ENCODE peak calls at places on chromosomes 16 and 17, in ten cellular contexts. One of them, this sample, is unnamed.

GRCh38 chr17:78558181-78558850 is 18.9 kb downstream of the DNAH17 start:
- DNase-seq in transverse colon: no peak
- DNase-seq in tibial nerve: no peak
- DNase-seq in ovary: no peak
- DNase-seq in A549: peak; percentile 71
- DNase-seq in K562: peak; percentile 47
- DNase-seq in stomach: no peak
- DNase-seq in suprapubic skin: no peak
- DNase-seq in H1: no peak
- DNase-seq in sigmoid colon: no peak
- DNase-seq in this sample: no peak

GRCh38 chr17:7484067-7484963 is at the start of gene POLR2A:
- DNase-seq in transverse colon: peak; percentile 99
- DNase-seq in tibial nerve: peak; percentile 96
- DNase-seq in ovary: peak; percentile 99
- DNase-seq in A549: peak; percentile 99
- DNase-seq in K562: peak; percentile 91
- DNase-seq in stomach: peak; percentile 98
- DNase-seq in suprapubic skin: peak; percentile 99
- DNase-seq in H1: peak; percentile 98
- DNase-seq in sigmoid colon: peak; percentile 100
- DNase-seq in this sample: peak; percentile 95

GRCh38 chr16:19722981-19723380 is 4.9 kb downstream of the IQCK start:
- DNase-seq in transverse colon: no peak
- DNase-seq in tibial nerve: no peak
- DNase-seq in ovary: no peak
- DNase-seq in A549: no peak
- DNase-seq in K562: no peak
- DNase-seq in stomach: no peak
- DNase-seq in suprapubic skin: no peak
- DNase-seq in H1: no peak
- DNase-seq in sigmoid colon: no peak
- DNase-seq in this sample: no peak

GRCh38 chr17:79338589-79338988 is 264.0 kb downstream of the ENGASE start:
- DNase-seq in transverse colon: no peak
- DNase-seq in tibial nerve: no peak
- DNase-seq in ovary: no peak
- DNase-seq in A549: peak; percentile 32
- DNase-seq in K562: no peak
- DNase-seq in stomach: no peak
- DNase-seq in suprapubic skin: no peak
- DNase-seq in H1: no peak
- DNase-seq in sigmoid colon: no peak
- DNase-seq in this sample: no peak

GRCh38 chr17:7842950-7843535 is 9.0 kb downstream of the KDM6B start:
- DNase-seq in transverse colon: peak; percentile 75
- DNase-seq in tibial nerve: peak; percentile 55
- DNase-seq in ovary: peak; percentile 82
- DNase-seq in A549: peak; percentile 52
- DNase-seq in K562: no peak
- DNase-seq in stomach: peak; percentile 72
- DNase-seq in suprapubic skin: peak; percentile 94
- DNase-seq in H1: peak; percentile 76
- DNase-seq in sigmoid colon: peak; percentile 92
- DNase-seq in this sample: no peak

GRCh38 chr16:84088695-84089395 is 27.9 kb downstream of the MBTPS1 start:
- DNase-seq in transverse colon: peak; percentile 73
- DNase-seq in tibial nerve: no peak
- DNase-seq in ovary: no peak
- DNase-seq in A549: no peak
- DNase-seq in K562: no peak
- DNase-seq in stomach: peak; percentile 44
- DNase-seq in suprapubic skin: no peak
- DNase-seq in H1: no peak
- DNase-seq in sigmoid colon: no peak
- DNase-seq in this sample: peak; percentile 67

GRCh38 chr16:4323845-4324478 is 8.1 kb downstream of the GLIS2 start:
- DNase-seq in transverse colon: peak; percentile 40
- DNase-seq in tibial nerve: peak; percentile 44
- DNase-seq in ovary: peak; percentile 80
- DNase-seq in A549: peak; percentile 79
- DNase-seq in K562: peak; percentile 56
- DNase-seq in stomach: peak; percentile 72
- DNase-seq in suprapubic skin: no peak
- DNase-seq in H1: peak; percentile 77
- DNase-seq in sigmoid colon: peak; percentile 89
- DNase-seq in this sample: no peak

GRCh38 chr16:54505479-54506247 is 219.1 kb upstream of the IRX3 start:
- DNase-seq in transverse colon: no peak
- DNase-seq in tibial nerve: no peak
- DNase-seq in ovary: no peak
- DNase-seq in A549: no peak
- DNase-seq in K562: no peak
- DNase-seq in stomach: no peak
- DNase-seq in suprapubic skin: no peak
- DNase-seq in H1: no peak
- DNase-seq in sigmoid colon: no peak
- DNase-seq in this sample: no peak

GRCh38 chr17:50189396-50190277 is 11.8 kb downstream of the COL1A1 start:
- DNase-seq in transverse colon: no peak
- DNase-seq in tibial nerve: no peak
- DNase-seq in ovary: no peak
- DNase-seq in A549: no peak
- DNase-seq in K562: no peak
- DNase-seq in stomach: no peak
- DNase-seq in suprapubic skin: no peak
- DNase-seq in H1: no peak
- DNase-seq in sigmoid colon: no peak
- DNase-seq in this sample: no peak

GRCh38 chr17:40422990-40423611 is 5.4 kb upstream of the TOP2A start:
- DNase-seq in transverse colon: no peak
- DNase-seq in tibial nerve: no peak
- DNase-seq in ovary: no peak
- DNase-seq in A549: peak; percentile 65
- DNase-seq in K562: peak; percentile 54
- DNase-seq in stomach: no peak
- DNase-seq in suprapubic skin: no peak
- DNase-seq in H1: peak; percentile 73
- DNase-seq in sigmoid colon: no peak
- DNase-seq in this sample: no peak

GRCh38 chr16:30677931-30678585 is 19.8 kb downstream of the FBRS start:
- DNase-seq in transverse colon: no peak
- DNase-seq in tibial nerve: no peak
- DNase-seq in ovary: no peak
- DNase-seq in A549: no peak
- DNase-seq in K562: no peak
- DNase-seq in stomach: no peak
- DNase-seq in suprapubic skin: no peak
- DNase-seq in H1: peak; percentile 71
- DNase-seq in sigmoid colon: no peak
- DNase-seq in this sample: no peak

GRCh38 chr17:44308865-44309264 is 464 bp downstream of the RUNDC3A start:
- DNase-seq in transverse colon: no peak
- DNase-seq in tibial nerve: no peak
- DNase-seq in ovary: no peak
- DNase-seq in A549: no peak
- DNase-seq in K562: no peak
- DNase-seq in stomach: no peak
- DNase-seq in suprapubic skin: no peak
- DNase-seq in H1: no peak
- DNase-seq in sigmoid colon: no peak
- DNase-seq in this sample: no peak

GRCh38 chr17:12077773-12078172 is 57.1 kb downstream of the MAP2K4 start:
- DNase-seq in transverse colon: no peak
- DNase-seq in tibial nerve: no peak
- DNase-seq in ovary: no peak
- DNase-seq in A549: no peak
- DNase-seq in K562: no peak
- DNase-seq in stomach: no peak
- DNase-seq in suprapubic skin: no peak
- DNase-seq in H1: no peak
- DNase-seq in sigmoid colon: no peak
- DNase-seq in this sample: no peak

GRCh38 chr16:86232496-86232895 is 277.8 kb upstream of the FOXF1 start:
- DNase-seq in transverse colon: no peak
- DNase-seq in tibial nerve: no peak
- DNase-seq in ovary: peak; percentile 4
- DNase-seq in A549: no peak
- DNase-seq in K562: no peak
- DNase-seq in stomach: no peak
- DNase-seq in suprapubic skin: no peak
- DNase-seq in H1: no peak
- DNase-seq in sigmoid colon: peak; percentile 26
- DNase-seq in this sample: no peak

GRCh38 chr16:86229283-86229682 is 281.0 kb upstream of the FOXF1 start:
- DNase-seq in transverse colon: no peak
- DNase-seq in tibial nerve: no peak
- DNase-seq in ovary: no peak
- DNase-seq in A549: no peak
- DNase-seq in K562: no peak
- DNase-seq in stomach: no peak
- DNase-seq in suprapubic skin: no peak
- DNase-seq in H1: no peak
- DNase-seq in sigmoid colon: peak; percentile 4
- DNase-seq in this sample: no peak

GRCh38 chr16:86229866-86230656 is 280.3 kb upstream of the FOXF1 start:
- DNase-seq in transverse colon: no peak
- DNase-seq in tibial nerve: no peak
- DNase-seq in ovary: peak; percentile 9
- DNase-seq in A549: no peak
- DNase-seq in K562: no peak
- DNase-seq in stomach: no peak
- DNase-seq in suprapubic skin: no peak
- DNase-seq in H1: peak; percentile 17
- DNase-seq in sigmoid colon: peak; percentile 39
- DNase-seq in this sample: no peak

GRCh38 chr16:86231996-86232350 is 278.4 kb upstream of the FOXF1 start:
- DNase-seq in transverse colon: no peak
- DNase-seq in tibial nerve: no peak
- DNase-seq in ovary: peak; percentile 4
- DNase-seq in A549: no peak
- DNase-seq in K562: no peak
- DNase-seq in stomach: no peak
- DNase-seq in suprapubic skin: no peak
- DNase-seq in H1: no peak
- DNase-seq in sigmoid colon: peak; percentile 28
- DNase-seq in this sample: no peak

GRCh38 chr16:86231321-86231995 is 278.9 kb upstream of the FOXF1 start:
- DNase-seq in transverse colon: no peak
- DNase-seq in tibial nerve: no peak
- DNase-seq in ovary: peak; percentile 4
- DNase-seq in A549: no peak
- DNase-seq in K562: no peak
- DNase-seq in stomach: no peak
- DNase-seq in suprapubic skin: no peak
- DNase-seq in H1: peak; percentile 23
- DNase-seq in sigmoid colon: peak; percentile 48
- DNase-seq in this sample: no peak
- TF ChIP-seq EP300 in transverse colon: no peak
- TF ChIP-seq EP300 in tibial nerve: no peak
- TF ChIP-seq EP300 in ovary: no peak
- TF ChIP-seq EP300 in A549: no peak
- TF ChIP-seq EP300 in K562: no peak
- TF ChIP-seq EP300 in stomach: no peak
- TF ChIP-seq EP300 in suprapubic skin: no peak
- TF ChIP-seq EP300 in H1: no peak
- TF ChIP-seq EP300 in sigmoid colon: no peak
- TF ChIP-seq EP300 in this sample: no peak

DNA sequence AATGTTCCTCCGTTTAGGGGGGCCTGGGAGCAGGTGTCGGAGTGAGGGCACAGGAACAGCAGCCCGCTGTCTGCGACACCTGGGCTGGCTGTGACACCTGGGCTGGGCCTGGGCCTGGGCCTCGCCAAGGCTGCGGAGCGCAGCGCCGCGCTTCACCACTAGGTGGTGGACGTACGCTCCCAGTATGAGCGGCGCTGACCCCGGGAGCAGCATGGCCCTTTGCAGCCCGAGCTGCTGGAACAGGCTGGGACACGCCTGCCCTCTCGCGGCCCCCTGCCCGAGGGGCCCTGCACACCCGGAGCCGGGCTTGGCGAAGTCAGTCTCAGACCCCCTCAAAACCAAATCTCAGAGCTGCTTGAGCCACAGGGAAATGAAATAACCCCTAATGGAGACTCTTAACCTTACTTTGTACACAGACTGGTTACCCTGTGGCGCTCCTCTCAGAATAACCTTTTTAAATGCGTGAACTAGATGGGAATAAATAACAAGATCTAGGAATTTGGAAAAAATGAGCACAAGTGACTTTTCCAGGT is 38.6 kb upstream of the FA2H start:
- DNase-seq in transverse colon: peak; percentile 85
- DNase-seq in tibial nerve: peak; percentile 51
- DNase-seq in ovary: peak; percentile 47
- DNase-seq in A549: peak; percentile 91
- DNase-seq in K562: peak; percentile 83
- DNase-seq in stomach: peak; percentile 91
- DNase-seq in suprapubic skin: peak; percentile 75
- DNase-seq in H1: peak; percentile 97
- DNase-seq in sigmoid colon: peak; percentile 78
- DNase-seq in this sample: peak; percentile 11
- TF ChIP-seq EP300 in transverse colon: no peak
- TF ChIP-seq EP300 in tibial nerve: no peak
- TF ChIP-seq EP300 in ovary: no peak
- TF ChIP-seq EP300 in A549: no peak
- TF ChIP-seq EP300 in K562: no peak
- TF ChIP-seq EP300 in stomach: no peak
- TF ChIP-seq EP300 in suprapubic skin: no peak
- TF ChIP-seq EP300 in H1: no peak
- TF ChIP-seq EP300 in sigmoid colon: no peak
- TF ChIP-seq EP300 in this sample: no peak

GRCh38 chr17:1091885-1092284 is 87.9 kb downstream of the ABR start:
- DNase-seq in transverse colon: no peak
- DNase-seq in tibial nerve: no peak
- DNase-seq in ovary: no peak
- DNase-seq in A549: no peak
- DNase-seq in K562: no peak
- DNase-seq in stomach: peak; percentile 63
- DNase-seq in suprapubic skin: no peak
- DNase-seq in H1: no peak
- DNase-seq in sigmoid colon: no peak
- DNase-seq in this sample: no peak
- TF ChIP-seq EP300 in transverse colon: no peak
- TF ChIP-seq EP300 in tibial nerve: no peak
- TF ChIP-seq EP300 in ovary: no peak
- TF ChIP-seq EP300 in A549: no peak
- TF ChIP-seq EP300 in K562: no peak
- TF ChIP-seq EP300 in stomach: no peak
- TF ChIP-seq EP300 in suprapubic skin: no peak
- TF ChIP-seq EP300 in H1: no peak
- TF ChIP-seq EP300 in sigmoid colon: no peak
- TF ChIP-seq EP300 in this sample: no peak

DNA sequence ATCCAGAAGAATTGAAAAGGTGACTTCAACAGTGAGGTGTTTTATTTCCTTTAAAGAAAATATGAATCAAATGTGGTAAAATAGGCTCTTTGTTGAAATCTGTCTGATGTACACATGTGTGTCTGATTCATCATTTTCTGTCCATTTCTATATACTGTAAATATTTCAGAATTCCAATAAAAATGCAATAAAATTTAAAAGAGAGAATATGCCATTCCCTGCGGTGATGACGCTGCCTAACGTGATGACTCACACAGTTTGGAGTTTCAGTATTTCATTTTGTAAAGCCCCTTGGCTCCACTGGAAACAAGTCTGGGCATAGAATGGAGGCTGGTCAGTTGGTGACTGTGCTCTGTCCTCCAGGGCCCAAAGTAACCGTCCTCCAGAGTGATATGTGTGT is 482.5 kb upstream of the CDH5 start:
- DNase-seq in transverse colon: no peak
- DNase-seq in tibial nerve: no peak
- DNase-seq in ovary: no peak
- DNase-seq in A549: no peak
- DNase-seq in K562: no peak
- DNase-seq in stomach: no peak
- DNase-seq in suprapubic skin: no peak
- DNase-seq in H1: no peak
- DNase-seq in sigmoid colon: no peak
- DNase-seq in this sample: no peak
- TF ChIP-seq EP300 in transverse colon: no peak
- TF ChIP-seq EP300 in tibial nerve: no peak
- TF ChIP-seq EP300 in ovary: no peak
- TF ChIP-seq EP300 in A549: no peak
- TF ChIP-seq EP300 in K562: no peak
- TF ChIP-seq EP300 in stomach: no peak
- TF ChIP-seq EP300 in suprapubic skin: no peak
- TF ChIP-seq EP300 in H1: no peak
- TF ChIP-seq EP300 in sigmoid colon: no peak
- TF ChIP-seq EP300 in this sample: no peak

This sample was measured in GM12878.